ENCODE peak calls at places on chromosomes 3 and 15, in seven cellular contexts. V is upper lobe of right lung; A is activated T-cell treated with anti-CD3 and anti-CD28 coated beads, Interleukin-2, amount 50 U/mL, for 4 hours; W is body of pancreas; Z is T-cell; B is right cardiac atrium; I is IMR-90. K is an unnamed sample.

GRCh38 chr3:99884484-99884883 is 66.8 kb downstream of the CMSS1 start:
- ATAC-seq in V (no peak), A (no peak), W (no peak), Z (no peak), B (no peak), I (no peak), K (no peak)

GRCh38 chr3:125324341-125324740 is 50.8 kb downstream of the ZNF148 start:
- ATAC-seq in V (no peak), A (no peak), W (no peak), Z (no peak), B (no peak), I (peak), K (no peak)

GRCh38 chr3:37753428-37753827 is 108.3 kb upstream of the CTDSPL start:
- ATAC-seq in V (peak), A (no peak), W (no peak), Z (no peak), B (no peak), I (no peak), K (no peak)

GRCh38 chr15:76293361-76293760 is 17.9 kb downstream of the ETFA start:
- ATAC-seq in V (no peak), A (peak), W (no peak), Z (no peak), B (no peak), I (no peak), K (no peak)

GRCh38 chr3:195559723-195560409 is 16.7 kb upstream of the PPP1R2 start:
- ATAC-seq in V (peak), A (no peak), W (peak), Z (no peak), B (peak), I (no peak), K (peak)

GRCh38 chr3:169657351-169658124 is 6.0 kb downstream of the MECOM start:
- ATAC-seq in V (peak), A (no peak), W (peak), Z (no peak), B (no peak), I (no peak), K (no peak)

GRCh38 chr3:67896130-67896529 is 241.7 kb upstream of the SUCLG2 start:
- ATAC-seq in V (no peak), A (no peak), W (peak), Z (no peak), B (no peak), I (no peak), K (no peak)

GRCh38 chr3:52779411-52780297 is 2.3 kb downstream of the ITIH1 start:
- ATAC-seq in V (peak), A (no peak), W (no peak), Z (no peak), B (no peak), I (no peak), K (no peak)

GRCh38 chr15:76150508-76150907 is 90.7 kb downstream of the TMEM266 start:
- ATAC-seq in V (peak), A (no peak), W (peak), Z (no peak), B (peak), I (no peak), K (no peak)

GRCh38 chr15:69289312-69290146 is 9.2 kb upstream of the PAQR5 start:
- ATAC-seq in V (peak), A (no peak), W (peak), Z (no peak), B (no peak), I (peak), K (no peak)

GRCh38 chr15:91655891-91656290 is 197.6 kb upstream of the SLCO3A1 start:
- ATAC-seq in V (no peak), A (no peak), W (no peak), Z (no peak), B (no peak), I (no peak), K (no peak)

GRCh38 chr15:94324835-94325767 is 93.7 kb downstream of the MCTP2 start:
- ATAC-seq in V (no peak), A (no peak), W (no peak), Z (no peak), B (peak), I (no peak), K (no peak)

GRCh38 chr15:31550211-31550848 is 223.7 kb downstream of the KLF13 start:
- ATAC-seq in V (no peak), A (no peak), W (no peak), Z (no peak), B (no peak), I (no peak), K (no peak)

GRCh38 chr3:32004111-32004790 is 22.7 kb downstream of the ZNF860 start:
- ATAC-seq in V (peak), A (no peak), W (no peak), Z (no peak), B (no peak), I (no peak), K (no peak)

GRCh38 chr3:72265250-72265649 is 480.3 kb upstream of the PROK2 start:
- ATAC-seq in V (no peak), A (no peak), W (no peak), Z (no peak), B (no peak), I (no peak), K (no peak)

GRCh38 chr3:71185733-71186455 is 397.6 kb downstream of the FOXP1 start:
- ATAC-seq in V (no peak), A (peak), W (no peak), Z (peak), B (no peak), I (no peak), K (no peak)

GRCh38 chr3:58617338-58617761 is 40.2 kb upstream of the FAM107A start:
- ATAC-seq in V (no peak), A (no peak), W (no peak), Z (no peak), B (peak), I (peak), K (peak)

GRCh38 chr3:44104043-44104442 is 137.6 kb upstream of the TOPAZ1 start:
- ATAC-seq in V (no peak), A (no peak), W (no peak), Z (no peak), B (no peak), I (no peak), K (no peak)

GRCh38 chr15:84904409-84904808 is 19.9 kb downstream of the SLC28A1 start:
- ATAC-seq in V (no peak), A (no peak), W (no peak), Z (no peak), B (peak), I (no peak), K (no peak)

GRCh38 chr3:98608029-98608428 is 14.6 kb upstream of the CPOX start:
- ATAC-seq in V (no peak), A (no peak), W (no peak), Z (no peak), B (no peak), I (no peak), K (no peak)

GRCh38 chr3:49133226-49133951 is 539 bp upstream of the LAMB2 start:
- ATAC-seq in V (peak), A (no peak), W (peak), Z (no peak), B (peak), I (peak), K (peak)

GRCh38 chr15:82298520-82298919 is 35.9 kb downstream of the SAXO2 start:
- ATAC-seq in V (peak), A (peak), W (peak), Z (peak), B (no peak), I (no peak), K (no peak)

GRCh38 chr15:78906310-78906608 is 33.6 kb downstream of the MORF4L1 start:
- ATAC-seq in V (peak), A (peak), W (peak), Z (no peak), B (peak), I (peak), K (peak)

GRCh38 chr3:126621171-126621570 is 33.8 kb downstream of the TXNRD3 start:
- ATAC-seq in V (no peak), A (no peak), W (no peak), Z (no peak), B (peak), I (peak), K (no peak)